ENCODE peak calls at places on chromosome 21, in four cellular contexts. Q, V, K and T are unnamed samples. For H3K9me3 and H3K4me1, the result is how much of the 10 kb centered on the place peaks cover.

GRCh38 chr21:45318146-45318555 is 30.5 kb upstream of the POFUT2 start:
- DNase-seq in Q (no peak), V (no peak), K (no peak), T (no peak)

GRCh38 chr21:33308586-33309490 is 15.9 kb upstream of the IFNAR1 start:
- DNase-seq in Q (no peak), K (no peak), V (peak), T (no peak)

GRCh38 chr21:28336299-28336698 is 656.4 kb downstream of the LTN1 start:
- DNase-seq in K (no peak), V (peak), Q (peak), T (peak)

GRCh38 chr21:33071878-33072306 is 2.0 kb downstream of the OLIG1 start:
- DNase-seq in V (peak), K (no peak), Q (no peak), T (peak)

GRCh38 chr21:24045775-24046215 is 1561.5 kb downstream of the MRPL39 start:
- DNase-seq in V (no peak), Q (peak), K (peak), T (peak)

GRCh38 chr21:26080211-26080610 is 90.4 kb downstream of the APP start:
- DNase-seq in K (no peak), V (no peak), Q (no peak), T (no peak)

GRCh38 chr21:46092026-46092764 is 5.7 kb upstream of the COL6A2 start:
- DNase-seq in K (no peak), V (peak), Q (no peak), T (no peak)

GRCh38 chr21:42189860-42190491 is 29.0 kb upstream of the ABCG1 start:
- DNase-seq in V (no peak), K (peak), Q (no peak), T (no peak)

GRCh38 chr21:44834951-44835646 is 17.2 kb upstream of the SUMO3 start:
- DNase-seq in Q (no peak), K (no peak), V (no peak), T (no peak)

GRCh38 chr21:45269861-45270260 is 17.8 kb downstream of the POFUT2 start:
- DNase-seq in V (no peak), K (no peak), Q (no peak), T (no peak)

GRCh38 chr21:29194847-29195246 is 64.4 kb downstream of the MAP3K7CL start:
- DNase-seq in Q (no peak), K (no peak), V (peak), T (no peak)

GRCh38 chr21:41894511-41894910 is 15.4 kb upstream of the PRDM15 start:
- DNase-seq in K (no peak), V (no peak), Q (no peak), T (no peak)

GRCh38 chr21:25456672-25457071 is 150.6 kb downstream of the MRPL39 start:
- DNase-seq in Q (no peak), V (no peak), K (no peak), T (peak)

GRCh38 chr21:37561941-37562919 is 195.7 kb downstream of the DYRK1A start:
- DNase-seq in V (no peak), Q (no peak), K (no peak), T (no peak)
- H3K9me3 ChIP-seq in V (under half), Q (under half), K (under half), T (under half)

DNA sequence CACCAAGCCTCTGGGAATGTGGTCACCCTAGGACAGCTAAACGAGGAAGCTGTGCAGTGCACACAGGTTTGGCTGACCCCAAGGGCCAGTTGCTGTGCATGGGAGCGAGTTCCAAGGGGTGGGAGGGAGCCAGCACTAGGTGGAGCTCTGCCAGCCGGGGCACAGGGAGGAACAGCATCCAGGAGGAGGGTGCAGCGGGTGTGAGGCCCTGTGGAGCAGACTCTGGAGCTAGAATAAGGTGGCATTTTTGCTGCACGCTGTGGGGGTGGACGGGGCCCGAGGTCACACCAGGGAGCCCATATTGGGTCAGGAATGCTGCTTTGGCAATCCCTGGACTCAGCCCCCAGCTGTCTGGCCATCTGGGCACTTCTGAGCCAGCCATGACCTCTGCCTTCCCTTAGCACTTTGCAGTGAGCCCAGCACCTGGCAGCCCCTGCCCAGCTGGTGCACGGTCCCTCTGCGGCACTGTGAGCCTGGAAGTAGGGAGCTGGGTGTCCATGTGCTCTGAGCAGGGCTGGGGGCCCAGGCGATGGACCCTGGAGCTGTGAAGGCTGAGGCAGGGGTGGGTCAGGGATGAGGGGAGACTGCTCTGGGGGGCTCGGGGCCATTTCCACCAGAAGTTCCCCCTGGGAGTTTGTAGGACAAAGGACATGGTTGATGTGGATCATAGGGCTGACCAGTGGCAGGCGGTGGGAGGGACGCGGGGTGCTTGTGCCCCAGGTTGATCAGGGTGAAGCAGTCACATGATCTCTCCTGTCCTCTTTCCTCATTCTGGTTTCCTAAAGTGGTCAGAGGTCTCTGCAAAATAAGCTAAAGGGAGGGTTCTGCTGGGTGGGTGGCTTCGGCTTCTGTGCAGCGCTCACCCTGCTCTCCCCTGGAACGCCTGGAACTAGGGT is 8.9 kb downstream of the PDXK start:
- DNase-seq in K (no peak), V (peak), Q (peak), T (peak)
- H3K27ac ChIP-seq in K (no peak), V (peak), Q (peak), T (peak)

GRCh38 chr21:35479529-35479928 is 430.4 kb upstream of the RUNX1 start:
- DNase-seq in Q (no peak), K (no peak), V (no peak), T (no peak)
- H3K4me1 ChIP-seq in Q (under half), K (under half), V (under half), T (under half)

DNA sequence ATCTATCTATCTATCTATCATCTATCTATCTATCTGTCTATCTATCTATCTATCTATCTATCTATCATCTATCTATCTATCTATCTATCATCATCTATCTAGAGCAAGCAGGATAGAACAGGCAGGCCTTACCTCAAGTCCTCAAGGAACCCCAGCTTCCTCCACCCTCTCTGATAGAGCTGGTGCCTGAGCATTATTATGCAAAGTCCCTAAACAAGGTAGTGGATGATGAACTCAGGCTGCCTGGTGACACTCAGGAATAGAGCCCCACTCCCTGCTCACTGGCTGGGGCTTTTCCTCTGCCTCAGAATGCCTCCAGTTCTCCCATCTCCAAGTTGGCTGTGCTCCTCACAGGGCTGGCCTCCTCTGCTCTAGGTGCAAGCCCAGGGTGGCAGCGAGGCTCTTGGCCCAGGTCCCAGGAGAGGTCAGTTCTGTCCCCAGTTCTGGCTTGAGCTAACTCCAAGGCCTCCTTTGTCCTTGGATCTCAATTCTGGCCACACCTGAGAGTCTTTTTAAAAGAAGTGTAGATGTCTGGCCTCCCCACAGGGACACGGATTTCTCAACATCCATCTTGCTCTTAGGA is 60.2 kb downstream of the PCP4 start:
- DNase-seq in K (no peak), V (no peak), Q (no peak), T (no peak)
- H3K9me3 ChIP-seq in K (under half), V (under half), Q (under half), T (under half)